ENCODE peak calls at places on chromosomes 4 and X, in nine cellular contexts. Q is coronary artery, O is neural progenitor cell, L is astrocyte, X is astrocyte of the spinal cord, N is cardiac fibroblast, J is mucosa of descending colon, C is lower leg skin, W is OCI-LY7. T is an unnamed sample.
A peak's percentile ranks its signal among the peaks of the same experiment; 100 is the strongest.

GRCh38 chr4:78779280-78779679 is 3.1 kb downstream of the BMP2K start:
- DNase-seq in Q (no peak), O (no peak), L (peak; percentile 45), X (no peak), N (peak; percentile 24), J (no peak), C (no peak), W (no peak), T (no peak)

GRCh38 chr4:81454498-81454897 is 17.2 kb downstream of the RASGEF1B start:
- DNase-seq in Q (no peak), O (no peak), L (no peak), X (no peak), N (peak; percentile 10), J (no peak), C (no peak), W (no peak), T (peak; percentile 10)

GRCh38 chrX:115393271-115393670 is 103.8 kb downstream of the LUZP4 start:
- DNase-seq in Q (no peak), O (no peak), L (peak; percentile 93), X (peak; percentile 55), N (peak; percentile 47), J (no peak), C (no peak), W (no peak), T (peak; percentile 60)

GRCh38 chr4:4651811-4652609 is 110.2 kb upstream of the STX18 start:
- DNase-seq in Q (no peak), O (peak; percentile 83), L (no peak), X (peak; percentile 26), N (no peak), J (no peak), C (no peak), W (no peak), T (no peak)

GRCh38 chr4:119138046-119138445 is 2.4 kb downstream of the MYOZ2 start:
- DNase-seq in Q (no peak), O (peak; percentile 21), L (peak; percentile 51), X (no peak), N (peak; percentile 41), J (no peak), C (no peak), W (no peak), T (peak; percentile 64)

GRCh38 chr4:136150046-136150445 is 1382.2 kb downstream of the PCDH18 start:
- DNase-seq in Q (no peak), O (no peak), L (no peak), X (no peak), N (no peak), J (no peak), C (no peak), W (no peak), T (no peak)

GRCh38 chrX:31223817-31224216 is 152.0 kb upstream of the FTHL17 start:
- DNase-seq in Q (no peak), O (no peak), L (peak; percentile 76), X (peak; percentile 58), N (peak; percentile 78), J (no peak), C (no peak), W (peak; percentile 44), T (peak; percentile 78)

GRCh38 chr4:73127839-73128448 is 58.4 kb upstream of the COX18 start:
- DNase-seq in Q (no peak), O (peak; percentile 18), L (no peak), X (no peak), N (peak; percentile 43), J (no peak), C (no peak), W (peak; percentile 28), T (peak; percentile 20)

GRCh38 chrX:107204063-107204605 is 2.1 kb downstream of the NUP62CL start:
- DNase-seq in Q (no peak), O (peak; percentile 22), L (no peak), X (no peak), N (no peak), J (no peak), C (no peak), W (no peak), T (no peak)

GRCh38 chrX:108558217-108558616 is 118.6 kb downstream of the COL4A5 start:
- DNase-seq in Q (no peak), O (no peak), L (no peak), X (no peak), N (no peak), J (no peak), C (no peak), W (no peak), T (no peak)

GRCh38 chrX:133555796-133556458 is 140.6 kb upstream of the GPC4 start:
- DNase-seq in Q (no peak), O (no peak), L (no peak), X (no peak), N (no peak), J (no peak), C (no peak), W (no peak), T (no peak)

GRCh38 chrX:111867236-111867635 is 8.7 kb upstream of the TRPC5OS start:
- DNase-seq in Q (no peak), O (no peak), L (no peak), X (no peak), N (no peak), J (no peak), C (no peak), W (no peak), T (no peak)

GRCh38 chrX:19513383-19513782 is 1.9 kb downstream of the MAP3K15 start:
- DNase-seq in Q (no peak), O (peak; percentile 40), L (no peak), X (no peak), N (no peak), J (no peak), C (peak; percentile 78), W (no peak), T (no peak)

DNA sequence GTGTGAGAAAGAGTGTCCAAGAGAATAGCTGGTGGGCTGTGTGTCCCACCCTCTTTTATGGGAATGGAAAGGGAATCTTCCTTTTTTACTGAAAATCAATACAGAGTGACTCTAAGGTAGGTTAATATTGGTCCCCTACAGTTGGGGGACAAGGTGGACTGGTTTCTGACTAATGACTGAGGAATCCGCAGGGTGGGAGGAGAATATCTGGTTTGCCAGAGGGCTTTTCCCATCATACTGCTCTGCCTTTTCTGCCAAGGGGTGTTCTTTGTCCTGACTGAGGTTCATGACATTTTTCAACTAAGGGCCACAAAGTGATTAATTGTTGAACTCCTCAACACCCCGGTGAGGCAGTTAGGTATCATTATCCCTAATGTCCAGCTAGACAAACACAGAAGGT is 261.6 kb downstream of the SPATA18 start:
- DNase-seq in Q (no peak), O (no peak), L (no peak), X (no peak), N (no peak), J (no peak), C (no peak), W (no peak), T (no peak)
- H3K4me3 ChIP-seq in Q (no peak overlapping the region), O (no peak overlapping the region), L (no peak overlapping the region), X (no peak overlapping the region), N (no peak overlapping the region), J (no peak overlapping the region), C (no peak overlapping the region), W (no peak overlapping the region), T (no peak overlapping the region)

GRCh38 chr4:26311633-26312032 is 9.2 kb upstream of the RBPJ start:
- DNase-seq in Q (no peak), O (no peak), L (no peak), X (no peak), N (no peak), J (no peak), C (no peak), W (no peak), T (no peak)

GRCh38 chr4:26303008-26303407 is 17.8 kb upstream of the RBPJ start:
- DNase-seq in Q (no peak), O (no peak), L (no peak), X (no peak), N (no peak), J (no peak), C (no peak), W (no peak), T (no peak)

GRCh38 chr4:26310264-26310663 is 10.6 kb upstream of the RBPJ start:
- DNase-seq in Q (no peak), O (no peak), L (no peak), X (no peak), N (no peak), J (no peak), C (no peak), W (no peak), T (no peak)

GRCh38 chr4:26307027-26307426 is 13.8 kb upstream of the RBPJ start:
- DNase-seq in Q (no peak), O (no peak), L (no peak), X (no peak), N (no peak), J (no peak), C (no peak), W (no peak), T (no peak)

GRCh38 chr4:26308573-26308972 is 12.2 kb upstream of the RBPJ start:
- DNase-seq in Q (no peak), O (no peak), L (no peak), X (no peak), N (no peak), J (no peak), C (no peak), W (no peak), T (no peak)
- H3K4me3 ChIP-seq in Q (no peak overlapping the region), O (no peak overlapping the region), L (no peak overlapping the region), X (no peak overlapping the region), N (no peak overlapping the region), J (no peak overlapping the region), C (no peak overlapping the region), W (no peak overlapping the region), T (no peak overlapping the region)

DNA sequence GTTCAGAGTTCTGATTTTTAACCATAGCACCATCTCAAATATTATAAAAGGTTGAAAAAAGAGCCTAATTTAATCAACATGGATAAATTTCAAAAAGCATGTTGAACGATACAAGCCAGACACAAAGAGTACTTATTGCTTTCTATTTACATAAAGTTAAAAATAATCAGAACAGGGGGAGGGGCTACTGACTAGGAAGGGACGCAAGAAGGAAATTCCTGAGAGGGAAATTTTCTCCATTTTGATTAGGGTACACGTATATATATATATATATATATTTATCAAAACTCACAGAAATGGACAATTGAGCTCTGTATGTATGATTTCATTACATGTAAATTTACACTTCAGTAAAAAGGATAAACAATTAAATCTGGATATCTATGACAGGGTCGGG is 482 bp upstream of the MBTPS2 start:
- DNase-seq in Q (no peak), O (no peak), L (peak; percentile 6), X (no peak), N (peak; percentile 47), J (no peak), C (no peak), W (peak; percentile 30), T (no peak)
- H3K4me3 ChIP-seq in Q (peak overlapping the region; percentile 83), O (peak overlapping the region; percentile 61), L (peak overlapping the region; percentile 82), X (peak overlapping the region; percentile 67), N (peak overlapping the region; percentile 73), J (peak overlapping the region; percentile 28), C (peak overlapping the region; percentile 47), W (peak overlapping the region; percentile 85), T (peak overlapping the region; percentile 78)

DNA sequence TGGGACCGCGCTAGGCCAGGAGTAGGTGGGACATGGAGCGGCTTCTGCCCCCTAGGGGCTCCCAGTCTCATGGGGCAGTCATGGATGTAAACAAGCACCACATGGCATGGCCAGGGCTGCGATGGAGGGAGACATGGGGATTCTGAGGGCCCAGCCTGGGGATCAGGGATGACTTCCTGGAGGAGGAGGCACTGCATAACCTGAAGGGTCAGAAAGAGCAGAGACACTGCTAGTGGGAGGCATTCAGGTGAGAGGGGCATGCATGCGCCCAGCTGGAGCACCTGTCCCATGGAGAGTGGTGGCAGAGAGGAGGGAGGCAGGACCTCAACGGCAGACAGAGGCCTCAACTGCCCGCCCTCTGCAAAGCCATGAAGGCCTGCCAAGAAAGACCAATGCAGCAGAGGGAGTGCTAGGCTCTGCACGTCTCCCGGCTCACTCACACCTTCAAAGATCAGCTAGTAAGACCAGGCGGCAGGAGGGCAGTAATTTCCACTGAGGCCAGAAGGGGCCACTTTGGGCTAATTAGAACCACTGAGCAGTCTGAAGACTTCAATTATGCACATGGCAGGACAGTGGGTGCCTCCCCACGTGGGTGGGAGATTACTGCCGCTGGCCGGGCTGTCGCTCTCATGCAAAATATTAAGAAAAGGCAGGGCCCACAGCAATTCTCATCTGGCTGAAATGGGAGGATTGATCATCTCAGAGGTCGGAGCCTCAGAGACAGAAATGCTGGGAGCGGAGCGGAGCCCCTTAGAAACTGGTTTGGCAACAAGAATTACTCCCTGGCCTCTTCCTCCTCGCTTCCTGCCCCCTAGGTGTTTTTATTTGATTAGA is 69.6 kb downstream of the PPP2R2C start:
- DNase-seq in Q (no peak), O (peak; percentile 56), L (no peak), X (no peak), N (no peak), J (peak; percentile 7), C (no peak), W (no peak), T (no peak)
- H3K4me3 ChIP-seq in Q (no peak overlapping the region), O (no peak overlapping the region), L (no peak overlapping the region), X (no peak overlapping the region), N (no peak overlapping the region), J (no peak overlapping the region), C (no peak overlapping the region), W (no peak overlapping the region), T (no peak overlapping the region)